ENCODE peak calls at places on chromosomes 1 and 21, in seven cellular contexts. Y is H9, X is mesenchymal stem cell, R is trophoblast cell, O is neuronal stem cell, U is mesendoderm, H is H1. Q is an unnamed sample.

GRCh38 chr1:198088360-198089071 is 68.3 kb upstream of the NEK7 start:
- DNase-seq in U (peak; percentile 59), R (no peak), X (peak; percentile 60), Y (no peak), O (peak; percentile 9), H (no peak), Q (peak; percentile 75)

GRCh38 chr1:214439352-214440119 is 111.9 kb downstream of the PTPN14 start:
- DNase-seq in H (no peak), U (peak; percentile 84), Y (peak; percentile 49), O (no peak), X (peak; percentile 94), R (peak; percentile 97), Q (peak; percentile 97)

GRCh38 chr1:37479255-37480124 is 5.1 kb downstream of the ZC3H12A start:
- DNase-seq in U (peak; percentile 11), Y (no peak), O (no peak), R (peak; percentile 82), X (peak; percentile 88), H (no peak), Q (peak; percentile 90)

GRCh38 chr1:66439028-66439427 is 94.9 kb upstream of the SGIP1 start:
- DNase-seq in X (no peak), H (no peak), U (no peak), R (no peak), O (no peak), Y (no peak), Q (peak; percentile 75)

GRCh38 chr1:7400566-7400965 is 370.5 kb upstream of the VAMP3 start:
- DNase-seq in X (no peak), R (no peak), Y (no peak), U (no peak), O (no peak), H (no peak), Q (no peak)

GRCh38 chr1:27527223-27527856 is 37.4 kb upstream of the WASF2 start:
- DNase-seq in U (peak; percentile 97), O (peak; percentile 59), X (peak; percentile 94), Y (peak; percentile 90), H (peak; percentile 80), R (peak; percentile 89), Q (peak; percentile 85)

GRCh38 chr1:155007253-155007828 is 4.7 kb downstream of the ZBTB7B start:
- DNase-seq in H (no peak), X (no peak), O (no peak), U (no peak), R (no peak), Y (no peak), Q (no peak)

GRCh38 chr1:91804546-91805023 is 81.4 kb downstream of the TGFBR3 start:
- DNase-seq in U (no peak), X (peak; percentile 54), Y (no peak), O (no peak), R (peak; percentile 85), H (no peak), Q (no peak)

GRCh38 chr1:78303620-78304019 is 187.2 kb upstream of the PTGFR start:
- DNase-seq in X (peak; percentile 66), U (no peak), R (peak; percentile 87), H (no peak), O (no peak), Y (no peak), Q (peak; percentile 95)

GRCh38 chr1:155068599-155068998 is 5.1 kb downstream of the EFNA4 start:
- DNase-seq in X (no peak), Y (no peak), R (no peak), O (no peak), H (no peak), U (no peak), Q (no peak)

GRCh38 chr21:16323586-16323985 is 593.8 kb downstream of the USP25 start:
- DNase-seq in X (no peak), Y (no peak), R (no peak), O (no peak), U (no peak), H (no peak), Q (peak; percentile 29)

GRCh38 chr1:76625887-76626286 is 241.4 kb upstream of the ST6GALNAC5 start:
- DNase-seq in U (no peak), R (no peak), O (no peak), Y (no peak), H (no peak), X (no peak), Q (no peak)

GRCh38 chr1:150127868-150128267 is 21.8 kb upstream of the PLEKHO1 start:
- DNase-seq in O (no peak), R (no peak), X (no peak), Y (no peak), H (no peak), U (no peak), Q (peak; percentile 33)

GRCh38 chr1:29289493-29289892 is 53.2 kb downstream of the PTPRU start:
- DNase-seq in H (no peak), R (no peak), X (no peak), O (no peak), Y (no peak), U (no peak), Q (no peak)

GRCh38 chr1:114062646-114063045 is 83.4 kb downstream of the OLFML3 start:
- DNase-seq in Y (no peak), H (no peak), O (no peak), U (no peak), X (no peak), R (no peak), Q (no peak)

GRCh38 chr1:2543543-2544092 is 12.6 kb upstream of the TNFRSF14 start:
- DNase-seq in U (no peak), R (no peak), O (peak; percentile 68), X (peak; percentile 60), H (no peak), Y (no peak), Q (peak; percentile 27)

GRCh38 chr1:31346882-31347281 is 26.0 kb downstream of the FABP3 start:
- DNase-seq in R (no peak), H (no peak), U (no peak), Y (no peak), O (no peak), X (no peak), Q (no peak)

GRCh38 chr1:31348449-31348848 is 24.4 kb downstream of the FABP3 start:
- DNase-seq in H (no peak), U (no peak), Y (no peak), O (no peak), R (no peak), X (no peak), Q (no peak)

DNA sequence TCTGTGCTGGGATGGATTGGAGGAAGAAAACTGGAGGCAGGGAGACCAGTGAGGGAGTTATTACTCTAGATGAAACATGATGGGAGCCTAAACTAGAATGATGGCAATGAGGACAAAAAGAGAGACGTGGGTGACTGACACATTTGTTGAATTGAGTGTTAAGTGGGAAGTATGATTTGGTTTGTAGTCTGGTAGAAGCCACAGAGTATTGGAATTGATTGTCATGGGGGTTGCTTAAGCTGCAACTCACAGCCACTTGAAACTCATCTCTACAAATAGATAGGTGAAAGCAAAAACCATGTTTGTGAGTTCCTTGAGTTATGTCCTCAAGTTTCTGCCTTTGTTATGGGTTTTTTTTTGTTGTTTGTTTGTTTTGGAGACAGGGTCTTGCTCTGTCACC is 28.4 kb downstream of the FABP3 start:
- DNase-seq in R (no peak), X (no peak), H (no peak), Y (no peak), O (no peak), U (no peak), Q (no peak)
- H2BK120ac ChIP-seq in R (no peak overlapping the region), X (no peak overlapping the region), H (no peak overlapping the region), Y (no peak overlapping the region), O (no peak overlapping the region), U (no peak overlapping the region), Q (no peak overlapping the region)

GRCh38 chr21:38993561-38993960 is 187.8 kb downstream of the ETS2 start:
- DNase-seq in U (no peak), R (no peak), X (peak; percentile 81), O (no peak), H (no peak), Y (no peak), Q (peak; percentile 92)

GRCh38 chr21:38994014-38994413 is 188.3 kb downstream of the ETS2 start:
- DNase-seq in U (no peak), H (no peak), R (no peak), X (no peak), O (no peak), Y (no peak), Q (no peak)

GRCh38 chr21:38995755-38996154 is 187.5 kb downstream of the PSMG1 start:
- DNase-seq in O (no peak), Y (no peak), U (no peak), H (no peak), X (no peak), R (no peak), Q (no peak)

GRCh38 chr21:38996355-38996754 is 186.9 kb downstream of the PSMG1 start:
- DNase-seq in H (no peak), O (no peak), R (no peak), X (no peak), U (no peak), Y (no peak), Q (no peak)

GRCh38 chr21:38995071-38995669 is 188.1 kb downstream of the PSMG1 start:
- DNase-seq in X (no peak), U (peak; percentile 51), R (peak; percentile 71), O (no peak), Y (no peak), H (no peak), Q (no peak)
- H2BK120ac ChIP-seq in X (no peak overlapping the region), U (no peak overlapping the region), R (no peak overlapping the region), O (no peak overlapping the region), Y (no peak overlapping the region), H (no peak overlapping the region), Q (peak overlapping the region; percentile 79)

DNA sequence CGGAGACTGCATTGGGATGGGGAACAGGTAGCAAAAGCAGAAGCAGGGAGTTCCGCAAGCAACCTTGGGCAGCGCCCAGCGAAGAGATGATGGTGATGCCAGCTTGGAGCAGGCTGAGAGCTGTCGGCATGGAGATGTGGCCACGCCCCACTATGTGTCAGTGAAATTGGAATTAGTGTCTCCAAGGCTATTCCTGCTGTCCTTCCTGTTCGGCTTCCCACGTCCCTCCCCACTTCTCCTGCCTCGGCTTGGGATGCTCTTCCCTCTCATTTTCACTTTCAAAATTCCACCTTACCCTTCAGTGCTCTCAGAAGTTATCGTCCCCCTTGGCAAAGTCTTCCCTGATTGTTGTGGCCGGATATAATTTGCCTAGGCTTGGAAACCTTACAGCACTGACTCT is 270.6 kb upstream of the RUNX1 start:
- DNase-seq in O (no peak), U (no peak), H (no peak), X (no peak), Y (no peak), R (no peak), Q (no peak)
- H2BK120ac ChIP-seq in O (no peak overlapping the region), U (no peak overlapping the region), H (no peak overlapping the region), X (no peak overlapping the region), Y (no peak overlapping the region), R (no peak overlapping the region), Q (no peak overlapping the region)

DNA sequence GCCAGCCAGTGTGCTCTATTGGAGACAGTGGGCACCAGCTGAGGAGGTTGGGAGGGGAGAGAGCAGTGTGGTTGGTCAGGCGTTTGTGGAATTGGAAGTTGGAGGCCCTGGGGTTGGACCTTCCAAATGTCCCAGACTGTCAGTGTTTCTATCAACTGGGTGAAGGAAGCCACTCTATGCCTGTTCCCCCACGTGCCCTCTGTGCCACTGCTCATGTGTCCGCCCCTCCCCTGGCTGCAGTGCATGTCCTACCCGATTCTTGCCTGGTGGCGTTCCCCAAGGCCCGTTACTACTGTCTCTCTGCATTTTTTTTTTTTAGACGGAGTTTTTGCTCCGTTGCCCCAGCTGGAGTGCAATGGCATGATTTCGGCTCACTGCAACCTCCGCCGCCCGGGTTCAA is 21.1 kb downstream of the ADORA1 start:
- DNase-seq in X (no peak), H (no peak), Y (no peak), R (no peak), O (no peak), U (no peak), Q (no peak)
- H2BK120ac ChIP-seq in X (no peak overlapping the region), H (no peak overlapping the region), Y (no peak overlapping the region), R (no peak overlapping the region), O (no peak overlapping the region), U (no peak overlapping the region), Q (no peak overlapping the region)

Q was measured in IMR-90.